ENCODE peak calls at places on chromosomes 16 and 17, in nine cellular contexts. B, A, Y, G, I, C, R, P and U are unnamed samples.

GRCh38 chr16:19502395-19503131 is 19.3 kb downstream of the GDE1 start:
- DNase-seq in B (peak), A (no peak), Y (peak), G (peak), I (peak), C (peak), R (peak), P (peak), U (peak)

GRCh38 chr17:47801176-47801765 is 20.3 kb downstream of the OSBPL7 start:
- DNase-seq in B (no peak), A (no peak), Y (no peak), G (no peak), I (no peak), C (no peak), R (no peak), P (no peak), U (no peak)

GRCh38 chr17:46823657-46824056 is 5.2 kb upstream of the WNT3 start:
- DNase-seq in B (no peak), A (no peak), Y (no peak), G (no peak), I (no peak), C (no peak), R (no peak), P (no peak), U (no peak)

GRCh38 chr16:23952128-23953041 is 116.6 kb downstream of the PRKCB start:
- DNase-seq in B (no peak), A (no peak), Y (no peak), G (no peak), I (no peak), C (no peak), R (peak), P (peak), U (peak)

GRCh38 chr17:76585649-76586593 is at the start of gene ST6GALNAC2:
- DNase-seq in B (peak), A (no peak), Y (peak), G (peak), I (no peak), C (no peak), R (peak), P (no peak), U (peak)

GRCh38 chr16:23905027-23905426 is 69.2 kb downstream of the PRKCB start:
- DNase-seq in B (no peak), A (no peak), Y (no peak), G (no peak), I (no peak), C (peak), R (no peak), P (peak), U (peak)

GRCh38 chr16:28317040-28317880 is 24.9 kb downstream of the SBK1 start:
- DNase-seq in B (peak), A (no peak), Y (peak), G (peak), I (peak), C (peak), R (peak), P (peak), U (peak)

GRCh38 chr16:81604960-81605383 is 160.4 kb downstream of the CMIP start:
- DNase-seq in B (peak), A (no peak), Y (peak), G (no peak), I (no peak), C (peak), R (no peak), P (no peak), U (peak)

GRCh38 chr16:5328546-5328945 is 231.0 kb upstream of the EEF2KMT start:
- DNase-seq in B (no peak), A (no peak), Y (no peak), G (no peak), I (no peak), C (no peak), R (no peak), P (no peak), U (no peak)

GRCh38 chr16:48503779-48504178 is 106.2 kb downstream of the N4BP1 start:
- DNase-seq in B (no peak), A (no peak), Y (no peak), G (no peak), I (no peak), C (peak), R (no peak), P (no peak), U (peak)

GRCh38 chr17:50036455-50037320 is 19.2 kb upstream of the ITGA3 start:
- DNase-seq in B (no peak), A (no peak), Y (no peak), G (no peak), I (no peak), C (no peak), R (no peak), P (no peak), U (no peak)

GRCh38 chr16:86868070-86868469 is 289.7 kb downstream of the FOXL1 start:
- DNase-seq in B (no peak), A (no peak), Y (no peak), G (no peak), I (no peak), C (no peak), R (no peak), P (no peak), U (no peak)

GRCh38 chr17:39194089-39194984 is 3.1 kb downstream of the CACNB1 start:
- DNase-seq in B (peak), A (no peak), Y (no peak), G (no peak), I (no peak), C (peak), R (no peak), P (peak), U (peak)

GRCh38 chr16:65118866-65119265 is 3.0 kb downstream of the CDH11 start:
- DNase-seq in B (no peak), A (no peak), Y (no peak), G (no peak), I (no peak), C (no peak), R (no peak), P (no peak), U (peak)

GRCh38 chr17:45127209-45127582 is 5.1 kb downstream of the PLCD3 start:
- DNase-seq in B (no peak), A (no peak), Y (no peak), G (no peak), I (no peak), C (no peak), R (no peak), P (no peak), U (no peak)

GRCh38 chr17:1031711-1032110 is 34.8 kb downstream of the TIMM22 start:
- DNase-seq in B (no peak), A (no peak), Y (no peak), G (no peak), I (no peak), C (peak), R (no peak), P (peak), U (peak)

GRCh38 chr17:2095536-2095910 is 40.6 kb downstream of the HIC1 start:
- DNase-seq in B (no peak), A (no peak), Y (no peak), G (no peak), I (no peak), C (no peak), R (no peak), P (no peak), U (no peak)

GRCh38 chr16:58912571-58912970 is 178.5 kb upstream of the GOT2 start:
- DNase-seq in B (no peak), A (no peak), Y (no peak), G (no peak), I (no peak), C (no peak), R (no peak), P (no peak), U (no peak)

GRCh38 chr16:80231888-80232287 is 308.9 kb upstream of the DYNLRB2 start:
- DNase-seq in B (no peak), A (no peak), Y (peak), G (no peak), I (no peak), C (peak), R (no peak), P (no peak), U (peak)

GRCh38 chr16:89392881-89393730 is 97.3 kb downstream of the ANKRD11 start:
- DNase-seq in B (peak), A (no peak), Y (no peak), G (no peak), I (no peak), C (no peak), R (no peak), P (no peak), U (no peak)

GRCh38 chr17:8189041-8189710 is 804 bp downstream of the BORCS6 start:
- DNase-seq in B (peak), A (no peak), Y (no peak), G (peak), I (no peak), C (peak), R (peak), P (no peak), U (peak)

GRCh38 chr17:10125761-10126553 is 72.4 kb downstream of the GAS7 start:
- DNase-seq in B (no peak), A (no peak), Y (no peak), G (no peak), I (no peak), C (peak), R (no peak), P (no peak), U (peak)

GRCh38 chr17:75319818-75320691 is 30.8 kb upstream of the SLC25A19 start:
- DNase-seq in B (no peak), A (no peak), Y (peak), G (no peak), I (no peak), C (peak), R (no peak), P (no peak), U (peak)

GRCh38 chr17:17269926-17270773 is 10.9 kb downstream of the COPS3 start:
- DNase-seq in B (peak), A (no peak), Y (no peak), G (no peak), I (no peak), C (no peak), R (peak), P (no peak), U (no peak)

GRCh38 chr17:48612456-48612853 is 1.6 kb upstream of the HOXB7 start:
- DNase-seq in B (peak), A (no peak), Y (peak), G (no peak), I (no peak), C (no peak), R (no peak), P (no peak), U (no peak)

GRCh38 chr17:4007346-4008081 is 43.3 kb upstream of the ATP2A3 start:
- DNase-seq in B (no peak), A (no peak), Y (no peak), G (no peak), I (no peak), C (no peak), R (no peak), P (no peak), U (no peak)

GRCh38 chr17:50882851-50883250 is 16.7 kb upstream of the TOB1 start:
- DNase-seq in B (no peak), A (no peak), Y (peak), G (no peak), I (no peak), C (peak), R (no peak), P (no peak), U (peak)

GRCh38 chr16:3950343-3951193 is 70.1 kb upstream of the CREBBP start:
- DNase-seq in B (peak), A (no peak), Y (peak), G (no peak), I (no peak), C (peak), R (no peak), P (peak), U (peak)

GRCh38 chr17:8921147-8921546 is 44.4 kb downstream of the PIK3R5 start:
- DNase-seq in B (no peak), A (no peak), Y (no peak), G (no peak), I (no peak), C (no peak), R (no peak), P (no peak), U (no peak)

GRCh38 chr17:77615672-77616242 is 342.7 kb upstream of the TNRC6C start:
- DNase-seq in B (no peak), A (no peak), Y (no peak), G (no peak), I (no peak), C (peak), R (peak), P (no peak), U (peak)

GRCh38 chr16:86602521-86602920 is 24.2 kb downstream of the FOXL1 start:
- DNase-seq in B (no peak), A (no peak), Y (no peak), G (no peak), I (no peak), C (no peak), R (no peak), P (no peak), U (no peak)

GRCh38 chr16:50747206-50747956 is 5.5 kb downstream of the CYLD start:
- DNase-seq in B (peak), A (no peak), Y (no peak), G (peak), I (no peak), C (peak), R (peak), P (peak), U (peak)

GRCh38 chr17:38745545-38745944 is 2.6 kb downstream of the PCGF2 start:
- DNase-seq in B (peak), A (no peak), Y (no peak), G (no peak), I (no peak), C (no peak), R (no peak), P (no peak), U (no peak)

GRCh38 chr17:43720311-43721060 is 38.1 kb downstream of the SOST start:
- DNase-seq in B (peak), A (no peak), Y (peak), G (peak), I (peak), C (peak), R (peak), P (peak), U (peak)

GRCh38 chr16:86300746-86301480 is 209.4 kb upstream of the FOXF1 start:
- DNase-seq in B (peak), A (no peak), Y (no peak), G (no peak), I (no peak), C (no peak), R (no peak), P (no peak), U (peak)

GRCh38 chr16:89641719-89642187 is 15.8 kb downstream of the CHMP1A start:
- DNase-seq in B (no peak), A (no peak), Y (no peak), G (no peak), I (no peak), C (no peak), R (no peak), P (no peak), U (no peak)

GRCh38 chr17:12007466-12007865 is 10.2 kb upstream of the ZNF18 start:
- DNase-seq in B (no peak), A (no peak), Y (no peak), G (no peak), I (no peak), C (no peak), R (no peak), P (no peak), U (no peak)